ENCODE peak calls at places on chromosomes 13 and 19, in four cellular contexts. One of them, this sample, is unnamed.

GRCh38 chr19:13156968-13157882 is 7.0 kb downstream of the IER2 start:
- DNase-seq in esophagus squamous epithelium: no peak
- DNase-seq in ovary: no peak
- DNase-seq in breast epithelium: no peak
- DNase-seq in this sample: no peak

GRCh38 chr19:1861599-1862031 is 1.8 kb downstream of the KLF16 start:
- DNase-seq in esophagus squamous epithelium: no peak
- DNase-seq in ovary: no peak
- DNase-seq in breast epithelium: no peak
- DNase-seq in this sample: no peak

GRCh38 chr13:40399756-40400155 is 266.7 kb downstream of the FOXO1 start:
- DNase-seq in esophagus squamous epithelium: no peak
- DNase-seq in ovary: no peak
- DNase-seq in breast epithelium: no peak
- DNase-seq in this sample: no peak

GRCh38 chr13:102901056-102901455 is 55.2 kb downstream of the ERCC5 start:
- DNase-seq in esophagus squamous epithelium: no peak
- DNase-seq in ovary: no peak
- DNase-seq in breast epithelium: no peak
- DNase-seq in this sample: no peak

GRCh38 chr13:106349080-106349841 is 186.2 kb downstream of the EFNB2 start:
- DNase-seq in esophagus squamous epithelium: no peak
- DNase-seq in ovary: no peak
- DNase-seq in breast epithelium: no peak
- DNase-seq in this sample: no peak

GRCh38 chr19:2033825-2034159 is 17.3 kb downstream of the MKNK2 start:
- DNase-seq in esophagus squamous epithelium: no peak
- DNase-seq in ovary: no peak
- DNase-seq in breast epithelium: no peak
- DNase-seq in this sample: no peak

GRCh38 chr19:57620673-57621348 is 6.8 kb downstream of the ZNF134 start:
- DNase-seq in esophagus squamous epithelium: no peak
- DNase-seq in ovary: no peak
- DNase-seq in breast epithelium: no peak
- DNase-seq in this sample: no peak

GRCh38 chr19:19775891-19776205 is 42.9 kb upstream of the ZNF14 start:
- DNase-seq in esophagus squamous epithelium: no peak
- DNase-seq in ovary: no peak
- DNase-seq in breast epithelium: no peak
- DNase-seq in this sample: no peak

GRCh38 chr19:23999821-24000610 is 85.3 kb downstream of the ZNF726 start:
- DNase-seq in esophagus squamous epithelium: no peak
- DNase-seq in ovary: no peak
- DNase-seq in breast epithelium: no peak
- DNase-seq in this sample: no peak

GRCh38 chr19:9847087-9847671 is 12.1 kb downstream of the PIN1 start:
- DNase-seq in esophagus squamous epithelium: no peak
- DNase-seq in ovary: peak; percentile 67
- DNase-seq in breast epithelium: no peak
- DNase-seq in this sample: no peak

GRCh38 chr13:80006940-80007339 is 334.0 kb downstream of the SPRY2 start:
- DNase-seq in esophagus squamous epithelium: no peak
- DNase-seq in ovary: no peak
- DNase-seq in breast epithelium: no peak
- DNase-seq in this sample: no peak

GRCh38 chr19:49997709-49998108 is 27.5 kb downstream of the VRK3 start:
- DNase-seq in esophagus squamous epithelium: no peak
- DNase-seq in ovary: no peak
- DNase-seq in breast epithelium: no peak
- DNase-seq in this sample: no peak

GRCh38 chr19:18309525-18310064 is 13.3 kb downstream of the LSM4 start:
- DNase-seq in esophagus squamous epithelium: no peak
- DNase-seq in ovary: no peak
- DNase-seq in breast epithelium: no peak
- DNase-seq in this sample: no peak

GRCh38 chr19:45159204-45159970 is 1.4 kb downstream of the NKPD1 start:
- DNase-seq in esophagus squamous epithelium: no peak
- DNase-seq in ovary: no peak
- DNase-seq in breast epithelium: no peak
- DNase-seq in this sample: no peak

GRCh38 chr19:45158503-45159026 is 2.2 kb downstream of the NKPD1 start:
- DNase-seq in esophagus squamous epithelium: no peak
- DNase-seq in ovary: no peak
- DNase-seq in breast epithelium: no peak
- DNase-seq in this sample: no peak

GRCh38 chr19:45154064-45154827 is 6.5 kb downstream of the NKPD1 start:
- DNase-seq in esophagus squamous epithelium: no peak
- DNase-seq in ovary: peak; percentile 40
- DNase-seq in breast epithelium: no peak
- DNase-seq in this sample: no peak

GRCh38 chr19:45156231-45156630 is 4.6 kb downstream of the NKPD1 start:
- DNase-seq in esophagus squamous epithelium: no peak
- DNase-seq in ovary: no peak
- DNase-seq in breast epithelium: no peak
- DNase-seq in this sample: no peak

DNA sequence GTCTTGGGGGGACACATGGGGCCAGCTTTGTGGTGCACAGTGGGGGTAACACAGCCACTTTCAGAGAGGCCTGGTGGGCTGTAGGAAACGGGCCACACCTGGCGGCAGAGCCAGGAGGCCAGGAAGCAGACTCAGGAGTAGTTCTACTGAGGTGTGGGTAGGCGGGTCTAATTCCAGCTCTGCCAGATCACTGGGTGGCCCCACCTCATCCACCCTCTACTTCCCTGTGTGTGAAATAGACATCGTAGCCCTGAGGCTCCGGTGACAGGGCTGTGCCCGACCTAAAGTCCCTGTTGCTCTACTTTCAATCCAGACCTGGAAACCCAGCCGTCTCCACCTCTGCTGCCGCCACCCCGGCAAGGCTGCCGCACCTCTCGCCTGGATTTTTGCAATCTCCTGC is 4.0 kb downstream of the NKPD1 start:
- DNase-seq in esophagus squamous epithelium: no peak
- DNase-seq in ovary: no peak
- DNase-seq in breast epithelium: no peak
- DNase-seq in this sample: no peak
- H3K27me3 ChIP-seq in esophagus squamous epithelium: peaks cover 71% of the 10 kb centered on the region
- H3K27me3 ChIP-seq in ovary: no peaks in the 10 kb centered on the region
- H3K27me3 ChIP-seq in breast epithelium: peaks cover 12% of the 10 kb centered on the region
- H3K27me3 ChIP-seq in this sample: peaks cover 13% of the 10 kb centered on the region

GRCh38 chr13:99656092-99656745 is 154.9 kb downstream of the TM9SF2 start:
- DNase-seq in esophagus squamous epithelium: peak; percentile 3
- DNase-seq in ovary: peak; percentile 69
- DNase-seq in breast epithelium: peak; percentile 68
- DNase-seq in this sample: peak; percentile 92

GRCh38 chr13:99659234-99659633 is 158.0 kb downstream of the TM9SF2 start:
- DNase-seq in esophagus squamous epithelium: no peak
- DNase-seq in ovary: no peak
- DNase-seq in breast epithelium: no peak
- DNase-seq in this sample: no peak

GRCh38 chr13:99658266-99658991 is 157.2 kb downstream of the TM9SF2 start:
- DNase-seq in esophagus squamous epithelium: no peak
- DNase-seq in ovary: peak; percentile 62
- DNase-seq in breast epithelium: peak; percentile 57
- DNase-seq in this sample: no peak

GRCh38 chr13:99656843-99657506 is 155.7 kb downstream of the TM9SF2 start:
- DNase-seq in esophagus squamous epithelium: no peak
- DNase-seq in ovary: no peak
- DNase-seq in breast epithelium: no peak
- DNase-seq in this sample: no peak

GRCh38 chr13:99657848-99658265 is 156.6 kb downstream of the TM9SF2 start:
- DNase-seq in esophagus squamous epithelium: no peak
- DNase-seq in ovary: peak; percentile 34
- DNase-seq in breast epithelium: no peak
- DNase-seq in this sample: no peak
- H3K4me1 ChIP-seq in esophagus squamous epithelium: no peaks in the 10 kb centered on the region
- H3K4me1 ChIP-seq in ovary: peaks cover 2% of the 10 kb centered on the region
- H3K4me1 ChIP-seq in breast epithelium: no peaks in the 10 kb centered on the region
- H3K4me1 ChIP-seq in this sample: peaks cover 12% of the 10 kb centered on the region

GRCh38 chr19:41306394-41306793 is 3.6 kb upstream of the CCDC97 start:
- DNase-seq in esophagus squamous epithelium: no peak
- DNase-seq in ovary: no peak
- DNase-seq in breast epithelium: no peak
- DNase-seq in this sample: no peak
- H3K27ac ChIP-seq in esophagus squamous epithelium: peak overlapping the region; percentile 99
- H3K27ac ChIP-seq in ovary: no peak overlapping the region
- H3K27ac ChIP-seq in breast epithelium: no peak overlapping the region
- H3K27ac ChIP-seq in this sample: no peak overlapping the region

DNA sequence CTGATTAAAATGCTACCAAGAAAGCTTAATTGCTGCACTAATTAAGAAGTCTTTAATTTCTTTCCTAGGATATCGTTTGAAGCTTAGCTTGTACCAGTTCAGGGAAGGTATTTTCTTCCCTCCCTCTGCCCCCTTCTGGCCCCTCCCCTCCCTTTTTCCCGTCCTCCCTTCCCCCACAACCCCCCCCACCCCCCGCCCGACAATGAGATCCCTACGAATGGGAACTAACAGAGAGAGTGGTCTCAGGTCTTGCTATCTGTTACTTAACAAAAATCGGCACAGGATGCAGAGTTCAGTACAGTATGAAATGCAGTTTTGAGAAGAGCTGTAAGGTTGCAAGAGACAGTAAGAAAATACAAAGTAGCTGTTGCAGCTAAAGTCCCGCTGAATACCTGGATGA is 3.0 kb upstream of the DACH1 start:
- DNase-seq in esophagus squamous epithelium: no peak
- DNase-seq in ovary: no peak
- DNase-seq in breast epithelium: no peak
- DNase-seq in this sample: no peak
- H3K27me3 ChIP-seq in esophagus squamous epithelium: peaks cover 56% of the 10 kb centered on the region
- H3K27me3 ChIP-seq in ovary: no peaks in the 10 kb centered on the region
- H3K27me3 ChIP-seq in breast epithelium: peaks cover 33% of the 10 kb centered on the region
- H3K27me3 ChIP-seq in this sample: peaks cover 11% of the 10 kb centered on the region

DNA sequence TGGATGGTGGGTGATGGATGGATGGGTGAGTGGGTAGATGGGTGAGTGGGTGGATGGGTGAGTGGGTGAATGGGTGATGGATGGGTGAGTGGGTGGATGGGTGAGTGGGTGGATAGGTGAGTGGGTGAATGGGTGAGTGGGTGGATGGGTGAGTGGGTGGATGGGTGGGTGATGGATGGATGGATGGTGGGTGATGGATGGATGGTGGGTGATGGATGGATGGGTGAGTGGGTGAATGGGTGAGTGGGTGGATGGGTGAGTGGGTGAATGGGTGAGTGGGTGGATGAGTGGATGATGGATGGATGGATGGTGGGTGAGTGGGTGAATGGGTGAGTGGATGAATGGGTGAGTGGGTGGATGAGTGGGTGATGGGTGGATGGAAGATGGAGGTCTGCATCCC is 2.8 kb downstream of the SMIM24 start:
- DNase-seq in esophagus squamous epithelium: no peak
- DNase-seq in ovary: no peak
- DNase-seq in breast epithelium: no peak
- DNase-seq in this sample: no peak
- H3K4me1 ChIP-seq in esophagus squamous epithelium: no peaks in the 10 kb centered on the region
- H3K4me1 ChIP-seq in ovary: no peaks in the 10 kb centered on the region
- H3K4me1 ChIP-seq in breast epithelium: no peaks in the 10 kb centered on the region
- H3K4me1 ChIP-seq in this sample: peaks cover 2% of the 10 kb centered on the region

DNA sequence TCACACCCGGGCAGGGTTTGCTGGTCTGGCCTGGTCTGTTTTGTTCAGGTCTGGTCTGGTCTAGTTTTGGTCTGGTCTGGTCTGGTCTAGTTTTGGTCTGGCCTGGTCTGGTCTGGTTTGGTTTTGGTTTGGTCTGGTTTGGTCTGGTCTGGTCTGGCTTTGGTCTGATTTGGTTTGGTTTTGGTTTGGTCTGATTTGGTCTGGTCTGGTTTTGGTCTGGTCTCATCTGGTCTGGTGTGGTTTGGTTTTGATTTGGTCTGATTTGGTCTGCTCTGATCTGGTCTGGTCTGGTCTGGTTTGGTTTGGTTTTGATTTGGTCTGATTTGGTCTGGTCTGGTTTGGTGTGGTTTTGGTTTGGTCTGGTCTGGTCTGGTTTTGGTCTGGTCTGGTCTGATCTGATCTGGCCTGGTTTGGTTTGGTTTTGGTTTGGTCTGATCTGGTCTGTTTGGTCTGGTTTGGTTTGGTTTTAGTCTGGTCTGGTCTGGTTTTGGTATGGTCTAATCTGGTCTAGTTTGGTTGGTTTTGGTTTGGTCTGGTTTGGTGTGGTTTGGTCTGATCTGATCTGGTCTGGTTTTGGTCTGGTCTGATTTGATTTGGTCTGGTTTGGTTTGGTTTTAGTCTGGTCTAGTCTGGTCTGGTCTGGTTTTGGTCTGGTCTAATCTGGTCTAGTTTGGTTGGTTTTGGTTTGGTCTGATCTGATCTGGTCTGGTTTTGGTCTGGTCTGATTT is 14.4 kb upstream of the F2RL3 start:
- DNase-seq in esophagus squamous epithelium: no peak
- DNase-seq in ovary: no peak
- DNase-seq in breast epithelium: no peak
- DNase-seq in this sample: no peak
- H3K27ac ChIP-seq in esophagus squamous epithelium: no peak overlapping the region
- H3K27ac ChIP-seq in ovary: no peak overlapping the region
- H3K27ac ChIP-seq in breast epithelium: no peak overlapping the region
- H3K27ac ChIP-seq in this sample: no peak overlapping the region

DNA sequence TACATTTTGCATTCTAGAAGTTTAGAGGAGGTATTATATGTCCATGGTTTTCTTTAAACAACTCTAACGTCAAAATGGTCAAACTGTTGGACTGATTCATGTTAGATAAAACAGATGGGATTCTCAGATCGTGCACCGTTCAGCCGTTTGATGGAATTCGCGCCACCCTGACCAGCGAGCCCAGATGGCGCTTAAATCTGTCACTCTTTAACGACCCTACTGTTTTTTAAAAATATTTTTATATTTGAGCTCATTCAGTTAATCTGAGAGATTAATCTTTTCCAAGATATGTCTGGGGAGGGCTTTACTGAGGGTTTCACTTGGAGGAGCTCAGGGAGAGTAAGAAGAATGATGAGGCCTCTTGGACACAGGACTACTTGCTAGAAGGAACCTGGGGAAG is 164.4 kb downstream of the TM9SF2 start:
- DNase-seq in esophagus squamous epithelium: no peak
- DNase-seq in ovary: no peak
- DNase-seq in breast epithelium: no peak
- DNase-seq in this sample: no peak
- H3K27me3 ChIP-seq in esophagus squamous epithelium: no peaks in the 10 kb centered on the region
- H3K27me3 ChIP-seq in ovary: no peaks in the 10 kb centered on the region
- H3K27me3 ChIP-seq in breast epithelium: peaks cover 5% of the 10 kb centered on the region
- H3K27me3 ChIP-seq in this sample: no peaks in the 10 kb centered on the region

This sample was measured in iPS DF 6.9.